ENCODE peak calls at places on chromosomes 4 and X, in seven cellular contexts. N is suprapubic skin, Q is SK-N-SH, G is heart right ventricle, J is pancreas, B is left ventricle myocardium inferior, P is tibial artery. K is an unnamed sample.

GRCh38 chrX:50168305-50168704 is 32.5 kb downstream of the AKAP4 start:
- DNase-seq in N (no peak), Q (no peak), G (no peak), J (no peak), B (no peak), P (no peak), K (no peak)

GRCh38 chrX:134406977-134407376 is 53.0 kb upstream of the HPRT1 start:
- DNase-seq in N (no peak), Q (no peak), G (no peak), J (no peak), B (no peak), P (no peak), K (no peak)

GRCh38 chr4:26139310-26139924 is 181.4 kb upstream of the RBPJ start:
- DNase-seq in N (no peak), Q (no peak), G (no peak), J (no peak), B (no peak), P (no peak), K (no peak)

GRCh38 chr4:127788517-127788916 is 6.4 kb downstream of the HSPA4L start:
- DNase-seq in N (no peak), Q (peak; percentile 21), G (no peak), J (no peak), B (no peak), P (no peak), K (no peak)

GRCh38 chr4:1375761-1376322 is 28.8 kb downstream of the UVSSA start:
- DNase-seq in N (peak; percentile 41), Q (no peak), G (peak; percentile 6), J (no peak), B (no peak), P (peak; percentile 63), K (peak; percentile 3)

GRCh38 chrX:105375816-105376215 is 155.3 kb upstream of the TEX13A start:
- DNase-seq in N (no peak), Q (no peak), G (no peak), J (no peak), B (no peak), P (no peak), K (no peak)

GRCh38 chr4:177558995-177559394 is 116.8 kb upstream of the AGA start:
- DNase-seq in N (no peak), Q (no peak), G (no peak), J (no peak), B (no peak), P (no peak), K (no peak)

GRCh38 chrX:46686003-46686645 is 72.8 kb downstream of the SLC9A7 start:
- DNase-seq in N (no peak), Q (peak; percentile 41), G (no peak), J (peak; percentile 20), B (no peak), P (no peak), K (no peak)

GRCh38 chrX:143869018-143869417 is 14.9 kb upstream of the UBE2NL start:
- DNase-seq in N (no peak), Q (no peak), G (no peak), J (no peak), B (no peak), P (no peak), K (no peak)
- H3K9me3 ChIP-seq in N (no peaks in the 10 kb centered on the region), Q (no peaks in the 10 kb centered on the region), G (no peaks in the 10 kb centered on the region), J (no peaks in the 10 kb centered on the region), B (no peaks in the 10 kb centered on the region), P (no peaks in the 10 kb centered on the region), K (no peaks in the 10 kb centered on the region)

DNA sequence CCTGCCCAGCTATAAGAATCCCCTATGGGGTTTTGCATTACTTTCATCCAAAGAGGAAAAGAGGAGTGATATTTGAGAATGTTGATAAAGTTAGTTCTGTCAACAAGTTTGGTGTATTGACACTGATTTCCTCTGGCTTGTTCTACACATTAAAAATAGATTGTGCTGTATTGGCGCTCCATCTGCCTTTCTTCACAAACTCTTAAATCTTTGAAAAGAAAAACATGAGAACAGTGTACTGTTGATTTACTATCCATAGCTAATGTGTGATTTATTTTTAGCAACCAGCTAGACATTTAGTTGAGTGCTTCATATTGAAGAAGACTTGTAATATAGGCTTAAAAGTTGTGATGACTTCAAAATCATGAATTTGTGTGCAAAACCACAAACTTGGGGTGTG is 261.2 kb upstream of the ANKRD50 start:
- DNase-seq in N (no peak), Q (no peak), G (no peak), J (no peak), B (no peak), P (no peak), K (no peak)
- H3K9me3 ChIP-seq in N (no peaks in the 10 kb centered on the region), Q (no peaks in the 10 kb centered on the region), G (no peaks in the 10 kb centered on the region), J (no peaks in the 10 kb centered on the region), B (peaks cover 5% of the 10 kb centered on the region), P (no peaks in the 10 kb centered on the region), K (no peaks in the 10 kb centered on the region)

GRCh38 chr4:65353098-65353497 is 317.2 kb downstream of the EPHA5 start:
- DNase-seq in N (no peak), Q (no peak), G (no peak), J (no peak), B (no peak), P (no peak), K (no peak)

GRCh38 chr4:65358914-65359313 is 311.4 kb downstream of the EPHA5 start:
- DNase-seq in N (no peak), Q (no peak), G (no peak), J (no peak), B (no peak), P (no peak), K (no peak)
- H3K9me3 ChIP-seq in N (no peaks in the 10 kb centered on the region), Q (no peaks in the 10 kb centered on the region), G (no peaks in the 10 kb centered on the region), J (no peaks in the 10 kb centered on the region), B (no peaks in the 10 kb centered on the region), P (no peaks in the 10 kb centered on the region), K (no peaks in the 10 kb centered on the region)

DNA sequence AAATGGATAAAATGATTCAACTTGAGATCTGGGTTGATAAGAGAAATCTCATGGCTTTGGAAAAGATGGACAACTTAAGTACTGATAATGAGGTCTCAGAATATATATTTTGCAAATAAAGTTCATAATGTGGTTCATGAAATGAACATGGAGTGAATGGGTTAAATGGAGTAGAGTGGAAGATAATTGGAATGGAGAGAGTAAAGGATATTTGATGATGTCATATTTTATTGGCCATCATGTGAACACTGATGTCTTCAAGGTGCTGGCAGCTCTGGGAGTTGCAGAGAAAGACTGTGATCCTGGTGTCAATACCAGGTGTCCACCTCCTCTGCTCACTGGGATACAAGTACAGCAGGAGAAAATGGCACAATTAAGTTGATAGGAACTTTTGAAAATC is 133.9 kb upstream of the ZXDA start:
- DNase-seq in N (no peak), Q (no peak), G (no peak), J (no peak), B (no peak), P (no peak), K (no peak)
- H3K9me3 ChIP-seq in N (no peaks in the 10 kb centered on the region), Q (no peaks in the 10 kb centered on the region), G (peaks cover 17% of the 10 kb centered on the region), J (no peaks in the 10 kb centered on the region), B (peaks cover 16% of the 10 kb centered on the region), P (no peaks in the 10 kb centered on the region), K (peaks cover 3% of the 10 kb centered on the region)

GRCh38 chrX:145715641-145716138 is 101.9 kb upstream of the SLITRK2 start:
- DNase-seq in N (no peak), Q (no peak), G (no peak), J (no peak), B (no peak), P (no peak), K (no peak)

GRCh38 chrX:145716226-145716625 is 101.4 kb upstream of the SLITRK2 start:
- DNase-seq in N (no peak), Q (no peak), G (no peak), J (no peak), B (no peak), P (no peak), K (no peak)
- H3K9me3 ChIP-seq in N (no peaks in the 10 kb centered on the region), Q (no peaks in the 10 kb centered on the region), G (no peaks in the 10 kb centered on the region), J (no peaks in the 10 kb centered on the region), B (no peaks in the 10 kb centered on the region), P (no peaks in the 10 kb centered on the region), K (no peaks in the 10 kb centered on the region)